ENCODE peak calls at places on chromosomes 7 and 10, in five cellular contexts. One of them, this sample, is unnamed.
A peak's percentile ranks its signal among the peaks of the same experiment; 100 is the strongest.

GRCh38 chr7:94923412-94923811 is 16.0 kb downstream of the PPP1R9A start:
- DNase-seq in DMS 273 treated with DMSO at 0.1 percent for 48 hours: no peak
- DNase-seq in HCEC 1CT: no peak
- DNase-seq in NCI-H1105: no peak
- DNase-seq in naive B cell: no peak
- DNase-seq in this sample: no peak

GRCh38 chr7:139701908-139702307 is 75.9 kb downstream of the HIPK2 start:
- DNase-seq in DMS 273 treated with DMSO at 0.1 percent for 48 hours: no peak
- DNase-seq in HCEC 1CT: no peak
- DNase-seq in NCI-H1105: no peak
- DNase-seq in naive B cell: no peak
- DNase-seq in this sample: no peak

GRCh38 chr10:127041561-127041960 is 136.3 kb downstream of the DOCK1 start:
- DNase-seq in DMS 273 treated with DMSO at 0.1 percent for 48 hours: no peak
- DNase-seq in HCEC 1CT: peak; percentile 98
- DNase-seq in NCI-H1105: no peak
- DNase-seq in naive B cell: no peak
- DNase-seq in this sample: no peak

GRCh38 chr10:132589681-132590080 is 52.1 kb downstream of the INPP5A start:
- DNase-seq in DMS 273 treated with DMSO at 0.1 percent for 48 hours: no peak
- DNase-seq in HCEC 1CT: no peak
- DNase-seq in NCI-H1105: no peak
- DNase-seq in naive B cell: no peak
- DNase-seq in this sample: no peak

GRCh38 chr7:158547817-158548216 is 39.8 kb downstream of the PTPRN2 start:
- DNase-seq in DMS 273 treated with DMSO at 0.1 percent for 48 hours: no peak
- DNase-seq in HCEC 1CT: no peak
- DNase-seq in NCI-H1105: no peak
- DNase-seq in naive B cell: no peak
- DNase-seq in this sample: no peak

GRCh38 chr10:32073676-32074075 is 17.5 kb upstream of the KIF5B start:
- DNase-seq in DMS 273 treated with DMSO at 0.1 percent for 48 hours: no peak
- DNase-seq in HCEC 1CT: no peak
- DNase-seq in NCI-H1105: no peak
- DNase-seq in naive B cell: no peak
- DNase-seq in this sample: no peak

GRCh38 chr7:20218261-20218660 is 1.1 kb upstream of the MACC1 start:
- DNase-seq in DMS 273 treated with DMSO at 0.1 percent for 48 hours: no peak
- DNase-seq in HCEC 1CT: no peak
- DNase-seq in NCI-H1105: no peak
- DNase-seq in naive B cell: no peak
- DNase-seq in this sample: peak; percentile 24

GRCh38 chr10:95472304-95473088 is 88.7 kb downstream of the SORBS1 start:
- DNase-seq in DMS 273 treated with DMSO at 0.1 percent for 48 hours: no peak
- DNase-seq in HCEC 1CT: no peak
- DNase-seq in NCI-H1105: no peak
- DNase-seq in naive B cell: no peak
- DNase-seq in this sample: no peak

GRCh38 chr7:106071356-106071998 is 40.6 kb downstream of the SYPL1 start:
- DNase-seq in DMS 273 treated with DMSO at 0.1 percent for 48 hours: no peak
- DNase-seq in HCEC 1CT: no peak
- DNase-seq in NCI-H1105: no peak
- DNase-seq in naive B cell: peak; percentile 87
- DNase-seq in this sample: no peak

GRCh38 chr7:120186688-120187087 is 86.3 kb upstream of the KCND2 start:
- DNase-seq in DMS 273 treated with DMSO at 0.1 percent for 48 hours: no peak
- DNase-seq in HCEC 1CT: no peak
- DNase-seq in NCI-H1105: no peak
- DNase-seq in naive B cell: no peak
- DNase-seq in this sample: no peak

GRCh38 chr7:34299066-34299465 is 359.0 kb upstream of the NPSR1 start:
- DNase-seq in DMS 273 treated with DMSO at 0.1 percent for 48 hours: no peak
- DNase-seq in HCEC 1CT: no peak
- DNase-seq in NCI-H1105: no peak
- DNase-seq in naive B cell: no peak
- DNase-seq in this sample: no peak

This sample was measured in SJCRH30.